ENCODE peak calls at places on chromosomes 5 and 9, in ten cellular contexts. Q is GM23248; R is NT2/D1; C is endodermal cell; I is fibroblast of lung; M is tibial nerve; G is HepG2; N is CD4-positive, CD25-positive, alpha-beta regulatory T cell; B is ovary; F is heart right ventricle. Y is an unnamed sample. For H3K9me3, the result is how much of the 10 kb centered on the place peaks cover.

GRCh38 chr5:123664961-123665360 is 153.0 kb downstream of the CSNK1G3 start:
- DNase-seq in B (no peak), N (no peak), C (no peak), G (no peak), F (no peak), M (no peak), R (no peak), Q (no peak), I (no peak), Y (no peak)

GRCh38 chr5:59367791-59368394 is 525.6 kb downstream of the PDE4D start:
- DNase-seq in I (peak), Q (peak), B (peak), R (peak), C (peak), G (peak), M (peak), F (peak), N (no peak), Y (no peak)

GRCh38 chr5:56012281-56012963 is 17.7 kb upstream of the IL6ST start:
- DNase-seq in G (peak), I (peak), F (peak), C (no peak), B (no peak), N (no peak), Q (peak), R (no peak), M (no peak), Y (no peak)

GRCh38 chr5:174589599-174589998 is 134.8 kb upstream of the MSX2 start:
- DNase-seq in C (no peak), Q (no peak), F (no peak), N (no peak), B (no peak), M (no peak), G (peak), R (no peak), I (peak), Y (no peak)

GRCh38 chr9:9791621-9792020 is 821.2 kb downstream of the PTPRD start:
- DNase-seq in I (peak), F (no peak), B (no peak), G (no peak), C (no peak), R (no peak), N (no peak), Q (peak), M (no peak), Y (no peak)

GRCh38 chr9:99249619-99250018 is 27.5 kb downstream of the SEC61B start:
- DNase-seq in B (no peak), I (peak), M (no peak), C (peak), F (no peak), G (no peak), N (no peak), R (no peak), Q (peak), Y (no peak)

GRCh38 chr9:93107151-93107824 is 11.3 kb downstream of the CARD19 start:
- DNase-seq in I (no peak), B (peak), F (no peak), Q (no peak), C (peak), M (no peak), G (no peak), R (no peak), N (no peak), Y (no peak)

GRCh38 chr5:113371788-113372196 is 63.0 kb downstream of the TSSK1B start:
- DNase-seq in B (no peak), N (no peak), F (no peak), I (peak), Q (peak), R (no peak), G (no peak), C (no peak), M (no peak), Y (no peak)

GRCh38 chr5:177458912-177459350 is 12.3 kb downstream of the PRR7 start:
- DNase-seq in N (no peak), B (no peak), F (no peak), M (no peak), G (no peak), C (peak), R (no peak), I (peak), Q (peak), Y (no peak)

GRCh38 chr9:128706045-128706444 is 3.7 kb downstream of the PKN3 start:
- DNase-seq in M (no peak), Q (no peak), B (no peak), N (no peak), G (no peak), F (no peak), C (peak), I (no peak), R (no peak), Y (no peak)

GRCh38 chr9:121939643-121940042 is 153.5 kb downstream of the TTLL11 start:
- DNase-seq in C (no peak), N (no peak), B (no peak), R (no peak), I (no peak), M (no peak), F (no peak), G (no peak), Q (no peak), Y (no peak)

GRCh38 chr9:98874721-98875255 is 67.3 kb downstream of the GALNT12 start:
- DNase-seq in N (no peak), M (no peak), I (no peak), F (no peak), R (no peak), C (no peak), B (no peak), Q (no peak), G (no peak), Y (no peak)

GRCh38 chr5:50667079-50667652 is 729 bp downstream of the PARP8 start:
- DNase-seq in B (peak), I (peak), M (peak), Q (peak), R (peak), N (peak), G (no peak), F (peak), C (peak), Y (no peak)

GRCh38 chr5:127846884-127847283 is 143.7 kb downstream of the CCDC192 start:
- DNase-seq in F (no peak), N (no peak), B (no peak), G (no peak), R (no peak), M (no peak), I (no peak), Q (no peak), C (no peak), Y (no peak)

GRCh38 chr5:122500245-122501086 is 188.4 kb downstream of the SNCAIP start:
- DNase-seq in F (peak), B (peak), M (no peak), C (peak), N (no peak), R (peak), I (peak), Q (peak), G (peak), Y (no peak)

GRCh38 chr9:98635374-98635773 is 73.4 kb downstream of the GABBR2 start:
- DNase-seq in G (no peak), C (no peak), N (no peak), M (no peak), Q (peak), R (no peak), F (no peak), I (peak), B (no peak), Y (no peak)

GRCh38 chr5:172335721-172336120 is 52.2 kb upstream of the UBTD2 start:
- DNase-seq in C (no peak), G (no peak), R (no peak), M (no peak), F (no peak), B (no peak), I (no peak), N (no peak), Q (no peak), Y (no peak)

GRCh38 chr5:54440456-54440893 is 15.0 kb upstream of the HSPB3 start:
- DNase-seq in M (no peak), I (no peak), B (no peak), N (no peak), F (no peak), Q (no peak), C (no peak), R (no peak), G (no peak), Y (no peak)

GRCh38 chr9:73143606-73144328 is 7.9 kb upstream of the ANXA1 start:
- DNase-seq in M (no peak), B (no peak), C (no peak), G (no peak), R (no peak), Q (peak), F (no peak), N (no peak), I (peak), Y (no peak)

GRCh38 chr9:113896713-113897112 is 20.6 kb downstream of the ZNF618 start:
- DNase-seq in F (no peak), I (no peak), R (no peak), N (no peak), G (no peak), Q (no peak), B (no peak), M (no peak), C (no peak), Y (no peak)

GRCh38 chr5:56612759-56613158 is 202.6 kb upstream of the MAP3K1 start:
- DNase-seq in F (no peak), Q (no peak), G (no peak), N (no peak), I (no peak), B (no peak), R (no peak), C (no peak), M (no peak), Y (no peak)

GRCh38 chr5:153979015-153979414 is 59.7 kb downstream of the FAM114A2 start:
- DNase-seq in I (no peak), G (no peak), B (no peak), F (no peak), C (no peak), N (no peak), Q (no peak), M (no peak), R (no peak), Y (no peak)

GRCh38 chr5:92207156-92207555 is 824.0 kb upstream of the ARRDC3 start:
- DNase-seq in I (no peak), C (peak), B (no peak), R (no peak), N (no peak), M (no peak), F (no peak), Q (no peak), G (no peak), Y (no peak)

GRCh38 chr5:33891731-33892418 is at the start of gene ADAMTS12:
- DNase-seq in I (peak), N (no peak), F (peak), G (no peak), R (peak), Q (peak), C (peak), M (no peak), B (peak), Y (no peak)

GRCh38 chr5:505946-506555 is 18.2 kb downstream of the SLC9A3 start:
- DNase-seq in C (no peak), B (no peak), G (no peak), M (no peak), N (no peak), Q (no peak), I (no peak), F (no peak), R (no peak), Y (no peak)

GRCh38 chr9:124040935-124041816 is 29.6 kb downstream of the LHX2 start:
- DNase-seq in B (no peak), G (no peak), Q (peak), N (no peak), R (no peak), I (no peak), C (peak), F (peak), M (no peak), Y (peak)

GRCh38 chr5:73792687-73793320 is 166.8 kb downstream of the ARHGEF28 start:
- DNase-seq in F (peak), M (peak), G (peak), B (peak), Q (peak), R (peak), C (peak), N (peak), I (peak), Y (peak)

GRCh38 chr9:84839538-84839937 is 170.0 kb downstream of the NTRK2 start:
- DNase-seq in C (peak), F (no peak), B (no peak), M (no peak), N (no peak), G (no peak), R (no peak), I (peak), Q (peak), Y (no peak)

GRCh38 chr9:19690128-19690527 is 98.7 kb downstream of the SLC24A2 start:
- DNase-seq in C (no peak), I (peak), M (no peak), B (no peak), Q (no peak), N (no peak), G (no peak), R (no peak), F (no peak), Y (no peak)

GRCh38 chr9:19683715-19684114 is 105.1 kb downstream of the SLC24A2 start:
- DNase-seq in M (no peak), C (no peak), Q (no peak), G (no peak), I (no peak), F (no peak), B (no peak), N (no peak), R (no peak), Y (no peak)

GRCh38 chr9:19689324-19690087 is 99.3 kb downstream of the SLC24A2 start:
- DNase-seq in R (no peak), Q (peak), G (no peak), I (no peak), N (no peak), B (no peak), M (no peak), C (no peak), F (no peak), Y (no peak)
- H3K9me3 ChIP-seq in R (under half), Q (under half), G (under half), I (under half), N (under half), B (under half), M (under half), C (under half), F (under half), Y (under half)

DNA sequence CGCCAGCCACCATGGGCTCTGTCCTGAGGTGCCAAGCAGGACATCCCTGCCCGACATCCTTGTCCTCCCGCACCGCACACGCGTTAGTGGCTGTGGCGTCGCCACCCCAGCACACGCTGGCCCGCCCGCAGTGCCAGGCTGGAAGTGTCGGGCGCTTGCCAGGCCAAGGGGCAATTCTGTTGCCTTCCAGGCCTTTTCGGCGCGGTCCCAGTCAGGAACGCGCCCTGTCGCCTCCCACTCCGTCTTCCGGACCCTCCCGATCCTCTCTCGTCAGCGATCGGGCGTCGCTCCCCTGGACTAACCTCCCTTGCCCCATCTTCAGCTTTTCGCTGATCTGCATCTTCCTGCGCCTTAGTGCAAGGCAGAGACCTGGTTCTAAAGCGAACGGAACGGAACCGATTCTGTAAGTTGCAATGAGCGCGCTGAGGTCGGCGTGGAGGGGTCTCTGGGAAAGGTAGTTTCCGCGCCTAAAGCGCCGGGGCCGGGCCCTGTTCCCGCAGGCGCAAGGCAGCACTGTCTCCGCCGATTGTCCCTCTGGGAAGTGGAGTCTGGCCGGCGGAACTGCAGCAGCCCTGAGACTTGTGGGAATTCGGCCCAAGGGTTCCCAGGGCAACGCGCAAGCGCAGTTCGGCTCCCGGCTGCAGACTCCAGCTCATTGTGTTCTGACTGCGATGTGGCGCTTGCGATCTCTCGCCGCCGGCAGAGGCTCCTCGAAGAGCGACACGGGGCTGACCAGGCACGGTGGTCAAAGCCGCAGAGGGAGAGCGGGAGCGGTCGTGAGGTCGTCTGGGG is at the start of gene ZNF454:
- DNase-seq in M (peak), F (peak), C (no peak), I (peak), B (peak), N (no peak), G (no peak), R (peak), Q (peak), Y (no peak)
- H3K9me3 ChIP-seq in M (under half), F (under half), C (half or more), I (under half), B (under half), N (half or more), G (half or more), R (half or more), Q (under half), Y (under half)

DNA sequence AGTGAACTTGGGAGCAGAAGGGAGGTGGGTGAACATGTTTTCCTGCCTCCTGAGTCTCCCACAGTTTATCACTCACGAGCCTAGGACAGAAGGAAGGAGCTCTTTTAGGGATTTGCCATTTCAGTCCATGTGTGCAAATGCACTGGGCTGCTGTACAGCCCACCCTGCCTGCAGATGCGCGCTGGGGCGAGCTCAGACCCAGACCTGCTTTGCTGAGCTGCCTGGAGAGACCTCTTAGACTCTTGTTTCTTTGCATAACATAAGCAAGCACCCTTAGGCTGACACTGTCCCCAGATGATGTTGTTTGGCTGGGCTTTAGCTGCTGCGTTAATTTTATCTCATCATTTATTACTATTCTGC is 199.0 kb downstream of the CACNA1B start:
- DNase-seq in B (no peak), C (peak), F (no peak), G (no peak), N (no peak), I (no peak), M (no peak), Q (no peak), R (no peak), Y (no peak)
- H3K9me3 ChIP-seq in B (under half), C (under half), F (under half), G (under half), N (under half), I (under half), M (under half), Q (under half), R (under half), Y (under half)

DNA sequence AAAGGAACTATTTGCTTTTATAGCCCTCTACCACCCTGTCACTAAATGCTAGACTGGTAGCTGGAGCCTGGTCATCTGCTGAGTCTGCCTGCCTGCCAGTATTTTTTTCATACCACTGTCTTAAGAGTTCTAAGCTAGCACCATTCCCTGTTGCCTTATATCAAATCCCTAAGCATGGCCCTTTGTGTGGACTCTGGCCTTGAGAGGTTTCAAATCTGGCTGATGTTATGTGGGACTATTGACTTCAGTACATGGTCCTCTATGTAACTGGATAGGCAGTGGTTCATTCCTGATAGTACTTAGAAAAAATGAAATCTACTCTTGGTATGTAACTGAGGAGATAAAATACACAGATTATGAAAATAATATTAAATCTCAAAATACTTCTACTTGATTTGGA is 103.5 kb downstream of the PLCXD3 start:
- DNase-seq in N (no peak), B (no peak), F (no peak), G (peak), Q (no peak), C (no peak), I (no peak), M (no peak), R (no peak), Y (no peak)
- H3K9me3 ChIP-seq in N (under half), B (under half), F (under half), G (under half), Q (under half), C (under half), I (under half), M (under half), R (under half), Y (under half)

GRCh38 chr9:108694191-108694590 is 161.6 kb downstream of the ACTL7B start:
- DNase-seq in R (no peak), B (no peak), F (no peak), Q (no peak), I (no peak), N (no peak), M (no peak), G (no peak), C (no peak), Y (no peak)
- H3K9me3 ChIP-seq in R (under half), B (under half), F (under half), Q (under half), I (under half), N (under half), M (under half), G (under half), C (under half), Y (under half)

GRCh38 chr9:40909821-40910220 is 218.7 kb downstream of the FOXD4L6 start:
- DNase-seq in F (no peak), B (no peak), I (no peak), G (no peak), R (no peak), N (no peak), C (no peak), Q (no peak), M (no peak), Y (no peak)
- H3K9me3 ChIP-seq in F (under half), B (under half), I (under half), G (half or more), R (half or more), N (half or more), C (half or more), Q (under half), M (under half), Y (half or more)

GRCh38 chr5:180253036-180253824 is 38.7 kb downstream of the MAPK9 start:
- DNase-seq in G (no peak), N (no peak), M (no peak), R (no peak), B (no peak), Q (no peak), F (no peak), I (no peak), C (peak), Y (no peak)

GRCh38 chr5:180251887-180252286 is 40.0 kb downstream of the MAPK9 start:
- DNase-seq in C (no peak), I (no peak), N (no peak), G (no peak), Q (no peak), R (no peak), F (no peak), M (no peak), B (no peak), Y (no peak)

GRCh38 chr5:180251141-180251540 is 40.7 kb downstream of the MAPK9 start:
- DNase-seq in N (no peak), F (no peak), G (no peak), I (no peak), R (no peak), Q (no peak), C (no peak), M (no peak), B (no peak), Y (no peak)

DNA sequence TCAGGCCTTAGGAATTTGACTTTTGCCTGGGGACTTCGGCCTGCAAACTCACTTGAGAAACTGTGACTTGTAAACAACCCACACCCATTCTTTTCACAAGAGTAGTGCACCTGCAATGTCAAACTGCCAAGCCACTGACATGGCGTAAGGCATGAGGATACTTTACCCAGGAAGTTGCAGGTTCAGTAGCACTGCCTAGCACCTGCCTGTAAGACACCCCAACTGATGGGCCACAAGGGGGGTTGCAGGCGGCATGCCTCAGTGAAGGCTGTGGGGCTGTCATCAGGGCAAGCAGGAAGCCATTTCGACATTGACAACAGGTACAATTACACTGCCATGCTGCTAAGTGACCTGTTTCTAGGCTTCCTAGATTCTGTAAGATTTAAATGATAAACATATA is 41.3 kb upstream of the RASGEF1C start:
- DNase-seq in I (no peak), M (no peak), C (no peak), F (no peak), B (no peak), Q (no peak), G (no peak), N (no peak), R (no peak), Y (no peak)
- H3K9me3 ChIP-seq in I (under half), M (under half), C (half or more), F (under half), B (under half), Q (under half), G (under half), N (half or more), R (half or more), Y (under half)

GRCh38 chr5:178463321-178464155 is 126.7 kb downstream of the COL23A1 start:
- DNase-seq in C (peak), G (no peak), R (no peak), F (no peak), Q (no peak), N (no peak), M (no peak), I (no peak), B (no peak), Y (no peak)
- H3K9me3 ChIP-seq in C (under half), G (under half), R (under half), F (under half), Q (under half), N (under half), M (under half), I (under half), B (under half), Y (under half)

GRCh38 chr5:145579336-145579735 is 255.8 kb downstream of the PRELID2 start:
- DNase-seq in G (no peak), N (no peak), B (no peak), C (no peak), F (no peak), M (no peak), Q (no peak), R (no peak), I (no peak), Y (no peak)
- H3K9me3 ChIP-seq in G (under half), N (under half), B (under half), C (under half), F (under half), M (under half), Q (under half), R (under half), I (under half), Y (under half)

GRCh38 chr5:2300861-2301610 is 418.3 kb upstream of the IRX4 start:
- DNase-seq in F (no peak), C (no peak), R (no peak), Q (no peak), N (no peak), I (no peak), G (no peak), B (no peak), M (no peak), Y (no peak)
- H3K9me3 ChIP-seq in F (under half), C (under half), R (under half), Q (under half), N (under half), I (under half), G (under half), B (under half), M (under half), Y (under half)